ENCODE peak calls at places on chromosomes 4 and X, in seven cellular contexts. One of them, this sample, is unnamed.

GRCh38 chrX:135585153-135585552 is 64.7 kb downstream of the INTS6L start:
- DNase-seq in GM23248: no peak
- DNase-seq in right lobe of liver: no peak
- DNase-seq in GM12865: no peak
- DNase-seq in right atrium auricular region: no peak
- DNase-seq in H1: no peak
- DNase-seq in colonic mucosa: no peak
- DNase-seq in this sample: no peak

GRCh38 chr4:130468340-130468739 is 1372.4 kb downstream of the C4orf33 start:
- DNase-seq in right atrium auricular region: no peak
- DNase-seq in colonic mucosa: no peak
- DNase-seq in H1: no peak
- DNase-seq in GM12865: no peak
- DNase-seq in right lobe of liver: no peak
- DNase-seq in GM23248: no peak
- DNase-seq in this sample: no peak

GRCh38 chr4:25092139-25092538 is 61.4 kb upstream of the LGI2 start:
- DNase-seq in right lobe of liver: no peak
- DNase-seq in colonic mucosa: no peak
- DNase-seq in right atrium auricular region: no peak
- DNase-seq in GM23248: no peak
- DNase-seq in GM12865: no peak
- DNase-seq in H1: no peak
- DNase-seq in this sample: no peak

GRCh38 chrX:135632353-135632752 is 81.1 kb upstream of the CT45A1 start:
- DNase-seq in GM12865: peak
- DNase-seq in GM23248: no peak
- DNase-seq in H1: no peak
- DNase-seq in right lobe of liver: no peak
- DNase-seq in colonic mucosa: no peak
- DNase-seq in right atrium auricular region: no peak
- DNase-seq in this sample: no peak

GRCh38 chr4:145056325-145057130 is 41.5 kb downstream of the ANAPC10 start:
- DNase-seq in right lobe of liver: no peak
- DNase-seq in colonic mucosa: no peak
- DNase-seq in right atrium auricular region: no peak
- DNase-seq in H1: no peak
- DNase-seq in GM23248: no peak
- DNase-seq in GM12865: no peak
- DNase-seq in this sample: no peak

GRCh38 chr4:17385403-17385802 is 126.5 kb downstream of the QDPR start:
- DNase-seq in H1: no peak
- DNase-seq in GM23248: peak
- DNase-seq in colonic mucosa: no peak
- DNase-seq in right lobe of liver: peak
- DNase-seq in right atrium auricular region: no peak
- DNase-seq in GM12865: peak
- DNase-seq in this sample: no peak

GRCh38 chr4:37988670-37989069 is 28.5 kb downstream of the PTTG2 start:
- DNase-seq in GM12865: no peak
- DNase-seq in colonic mucosa: no peak
- DNase-seq in H1: peak
- DNase-seq in right lobe of liver: no peak
- DNase-seq in right atrium auricular region: no peak
- DNase-seq in GM23248: no peak
- DNase-seq in this sample: no peak

GRCh38 chr4:3320361-3321023 is 27.7 kb downstream of the RGS12 start:
- DNase-seq in colonic mucosa: peak
- DNase-seq in right atrium auricular region: peak
- DNase-seq in right lobe of liver: peak
- DNase-seq in H1: no peak
- DNase-seq in GM12865: no peak
- DNase-seq in GM23248: no peak
- DNase-seq in this sample: no peak

GRCh38 chrX:41033299-41033698 is 51.9 kb upstream of the USP9X start:
- DNase-seq in right atrium auricular region: no peak
- DNase-seq in GM12865: no peak
- DNase-seq in right lobe of liver: no peak
- DNase-seq in colonic mucosa: no peak
- DNase-seq in H1: no peak
- DNase-seq in GM23248: no peak
- DNase-seq in this sample: no peak

GRCh38 chrX:397575-397974 is 10.9 kb upstream of the PPP2R3B start:
- DNase-seq in right lobe of liver: no peak
- DNase-seq in GM23248: no peak
- DNase-seq in H1: peak
- DNase-seq in GM12865: no peak
- DNase-seq in right atrium auricular region: no peak
- DNase-seq in colonic mucosa: no peak
- DNase-seq in this sample: no peak

GRCh38 chr4:32440391-32440790 is 1720.2 kb downstream of the PCDH7 start:
- DNase-seq in right lobe of liver: no peak
- DNase-seq in GM12865: no peak
- DNase-seq in colonic mucosa: no peak
- DNase-seq in GM23248: no peak
- DNase-seq in H1: no peak
- DNase-seq in right atrium auricular region: no peak
- DNase-seq in this sample: no peak

GRCh38 chrX:24515447-24515846 is 50.4 kb downstream of the PDK3 start:
- DNase-seq in colonic mucosa: no peak
- DNase-seq in H1: no peak
- DNase-seq in GM23248: no peak
- DNase-seq in right lobe of liver: no peak
- DNase-seq in GM12865: no peak
- DNase-seq in right atrium auricular region: no peak
- DNase-seq in this sample: no peak

GRCh38 chr4:10456270-10457254 is 664 bp downstream of the ZNF518B start:
- DNase-seq in right atrium auricular region: no peak
- DNase-seq in GM23248: peak
- DNase-seq in right lobe of liver: peak
- DNase-seq in H1: peak
- DNase-seq in colonic mucosa: peak
- DNase-seq in GM12865: peak
- DNase-seq in this sample: no peak

GRCh38 chrX:131792356-131792749 is 230.7 kb upstream of the STK26 start:
- DNase-seq in right lobe of liver: no peak
- DNase-seq in right atrium auricular region: peak
- DNase-seq in GM23248: no peak
- DNase-seq in GM12865: peak
- DNase-seq in H1: no peak
- DNase-seq in colonic mucosa: peak
- DNase-seq in this sample: no peak

GRCh38 chrX:124335598-124335997 is 3.1 kb downstream of the TEX13D start:
- DNase-seq in right atrium auricular region: no peak
- DNase-seq in colonic mucosa: no peak
- DNase-seq in H1: no peak
- DNase-seq in GM12865: no peak
- DNase-seq in right lobe of liver: no peak
- DNase-seq in GM23248: no peak
- DNase-seq in this sample: no peak

GRCh38 chrX:124337916-124338315 is 5.5 kb downstream of the TEX13D start:
- DNase-seq in right lobe of liver: no peak
- DNase-seq in H1: no peak
- DNase-seq in right atrium auricular region: no peak
- DNase-seq in GM12865: no peak
- DNase-seq in GM23248: no peak
- DNase-seq in colonic mucosa: no peak
- DNase-seq in this sample: no peak

GRCh38 chrX:124328765-124329164 is 3.7 kb upstream of the TEX13D start:
- DNase-seq in GM23248: peak
- DNase-seq in colonic mucosa: no peak
- DNase-seq in right lobe of liver: no peak
- DNase-seq in GM12865: no peak
- DNase-seq in right atrium auricular region: no peak
- DNase-seq in H1: no peak
- DNase-seq in this sample: no peak

GRCh38 chrX:124333862-124334261 is 1.4 kb downstream of the TEX13D start:
- DNase-seq in colonic mucosa: no peak
- DNase-seq in GM23248: no peak
- DNase-seq in right lobe of liver: no peak
- DNase-seq in right atrium auricular region: no peak
- DNase-seq in GM12865: no peak
- DNase-seq in H1: no peak
- DNase-seq in this sample: no peak

DNA sequence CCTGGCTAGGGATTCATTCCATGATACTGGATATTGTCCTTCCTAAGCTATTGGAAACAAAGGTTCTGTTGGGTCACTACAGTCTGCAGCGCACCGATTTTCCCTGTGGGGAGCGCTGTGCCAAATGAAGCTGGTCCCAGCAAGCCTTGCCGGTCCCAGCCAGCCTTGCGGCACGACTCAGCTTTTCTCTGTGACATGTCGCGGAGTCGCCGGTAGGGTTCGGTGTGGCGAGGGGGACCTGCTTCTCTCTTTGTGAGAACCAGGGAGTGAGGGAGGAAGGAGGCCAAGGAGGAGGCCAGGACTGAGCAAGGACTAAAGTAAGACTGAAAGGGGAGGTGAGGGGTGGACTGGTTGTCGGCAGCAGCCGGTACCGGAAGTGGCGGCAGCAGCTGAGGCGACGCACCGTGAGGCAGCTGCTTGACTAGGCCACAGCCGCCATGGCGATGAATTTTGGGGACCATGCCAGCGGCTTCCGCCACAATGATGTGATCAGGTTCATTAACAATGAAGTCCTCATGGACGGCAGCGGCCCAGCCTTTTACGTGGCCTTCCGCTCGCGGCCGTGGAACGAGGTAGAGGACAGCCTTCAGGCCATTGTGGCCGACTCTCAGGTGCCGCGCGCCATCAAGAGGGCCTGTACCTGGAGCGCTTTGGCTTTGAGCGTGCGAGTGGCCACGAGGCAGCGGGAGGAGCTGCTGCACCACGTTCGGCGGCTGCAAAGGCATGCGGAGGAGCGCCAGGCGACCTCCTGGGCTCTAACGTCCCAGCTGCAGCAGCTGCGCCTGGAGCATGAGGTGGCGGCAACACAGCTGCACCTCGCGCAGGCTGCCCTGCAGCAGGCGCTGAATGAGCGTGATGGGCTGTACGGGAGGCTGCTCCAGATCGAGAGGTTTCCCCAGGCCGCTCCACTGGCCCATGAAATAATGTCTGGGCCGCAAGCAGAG is at the start of gene TEX13D:
- DNase-seq in GM23248: no peak
- DNase-seq in GM12865: no peak
- DNase-seq in right atrium auricular region: no peak
- DNase-seq in right lobe of liver: no peak
- DNase-seq in colonic mucosa: no peak
- DNase-seq in H1: no peak
- DNase-seq in this sample: no peak
- H3K4me3 ChIP-seq in GM23248: no peak
- H3K4me3 ChIP-seq in GM12865: no peak
- H3K4me3 ChIP-seq in right atrium auricular region: no peak
- H3K4me3 ChIP-seq in right lobe of liver: no peak
- H3K4me3 ChIP-seq in colonic mucosa: no peak
- H3K4me3 ChIP-seq in H1: no peak
- H3K4me3 ChIP-seq in this sample: no peak

GRCh38 chr4:173334085-173334890 is at the start of gene HMGB2:
- DNase-seq in right lobe of liver: peak
- DNase-seq in GM12865: peak
- DNase-seq in colonic mucosa: peak
- DNase-seq in H1: peak
- DNase-seq in GM23248: peak
- DNase-seq in right atrium auricular region: peak
- DNase-seq in this sample: peak
- H3K4me3 ChIP-seq in right lobe of liver: peak
- H3K4me3 ChIP-seq in GM12865: peak
- H3K4me3 ChIP-seq in colonic mucosa: peak
- H3K4me3 ChIP-seq in H1: peak
- H3K4me3 ChIP-seq in GM23248: peak
- H3K4me3 ChIP-seq in right atrium auricular region: peak
- H3K4me3 ChIP-seq in this sample: peak

GRCh38 chrX:124348152-124348551 is 1.8 kb downstream of the SH2D1A start:
- DNase-seq in colonic mucosa: no peak
- DNase-seq in right atrium auricular region: no peak
- DNase-seq in GM12865: no peak
- DNase-seq in GM23248: no peak
- DNase-seq in right lobe of liver: no peak
- DNase-seq in H1: no peak
- DNase-seq in this sample: no peak

GRCh38 chrX:124346877-124347241 is 496 bp downstream of the SH2D1A start:
- DNase-seq in GM12865: no peak
- DNase-seq in right lobe of liver: no peak
- DNase-seq in H1: no peak
- DNase-seq in GM23248: no peak
- DNase-seq in colonic mucosa: no peak
- DNase-seq in right atrium auricular region: no peak
- DNase-seq in this sample: no peak

GRCh38 chrX:124347242-124347641 is 879 bp downstream of the SH2D1A start:
- DNase-seq in right lobe of liver: no peak
- DNase-seq in right atrium auricular region: no peak
- DNase-seq in GM12865: no peak
- DNase-seq in colonic mucosa: no peak
- DNase-seq in GM23248: no peak
- DNase-seq in H1: no peak
- DNase-seq in this sample: no peak

GRCh38 chrX:124344246-124344645 is 2.1 kb upstream of the SH2D1A start:
- DNase-seq in colonic mucosa: no peak
- DNase-seq in GM23248: no peak
- DNase-seq in right atrium auricular region: no peak
- DNase-seq in H1: no peak
- DNase-seq in GM12865: no peak
- DNase-seq in right lobe of liver: no peak
- DNase-seq in this sample: no peak

GRCh38 chrX:124346064-124346876 is at the start of gene SH2D1A:
- DNase-seq in GM12865: no peak
- DNase-seq in right lobe of liver: no peak
- DNase-seq in right atrium auricular region: no peak
- DNase-seq in colonic mucosa: no peak
- DNase-seq in H1: no peak
- DNase-seq in GM23248: peak
- DNase-seq in this sample: no peak
- H3K4me3 ChIP-seq in GM12865: no peak
- H3K4me3 ChIP-seq in right lobe of liver: no peak
- H3K4me3 ChIP-seq in right atrium auricular region: no peak
- H3K4me3 ChIP-seq in colonic mucosa: no peak
- H3K4me3 ChIP-seq in H1: no peak
- H3K4me3 ChIP-seq in GM23248: no peak
- H3K4me3 ChIP-seq in this sample: no peak

DNA sequence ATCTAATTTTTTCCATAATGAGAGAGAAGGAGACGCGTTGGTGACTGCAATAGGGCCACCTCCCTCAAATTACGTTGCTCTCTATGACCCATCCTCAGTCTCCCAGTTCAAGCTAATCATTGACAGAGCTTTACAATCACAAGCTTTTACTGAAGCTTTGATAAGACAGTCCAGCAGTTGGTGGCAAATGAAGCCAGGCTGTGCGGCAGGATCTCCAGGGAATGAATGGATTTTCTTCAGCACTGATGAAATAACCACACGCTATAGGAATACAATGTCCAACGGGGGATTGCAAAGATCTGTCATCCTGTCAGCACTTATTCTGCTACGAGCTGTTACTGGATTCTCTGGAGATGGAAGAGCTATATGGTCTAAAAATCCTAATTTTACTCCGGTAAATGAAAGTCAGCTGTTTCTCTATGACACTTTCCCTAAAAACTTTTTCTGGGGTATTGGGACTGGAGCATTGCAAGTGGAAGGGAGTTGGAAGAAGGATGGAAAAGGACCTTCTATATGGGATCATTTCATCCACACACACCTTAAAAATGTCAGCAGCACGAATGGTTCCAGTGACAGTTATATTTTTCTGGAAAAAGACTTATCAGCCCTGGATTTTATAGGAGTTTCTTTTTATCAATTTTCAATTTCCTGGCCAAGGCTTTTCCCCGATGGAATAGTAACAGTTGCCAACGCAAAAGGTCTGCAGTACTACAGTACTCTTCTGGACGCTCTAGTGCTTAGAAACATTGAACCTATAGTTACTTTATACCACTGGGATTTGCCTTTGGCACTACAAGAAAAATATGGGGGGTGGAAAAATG is at the start of gene KLB:
- DNase-seq in GM23248: peak
- DNase-seq in GM12865: no peak
- DNase-seq in H1: no peak
- DNase-seq in right atrium auricular region: no peak
- DNase-seq in colonic mucosa: peak
- DNase-seq in right lobe of liver: peak
- DNase-seq in this sample: no peak
- H3K4me3 ChIP-seq in GM23248: peak
- H3K4me3 ChIP-seq in GM12865: no peak
- H3K4me3 ChIP-seq in H1: no peak
- H3K4me3 ChIP-seq in right atrium auricular region: no peak
- H3K4me3 ChIP-seq in colonic mucosa: no peak
- H3K4me3 ChIP-seq in right lobe of liver: peak
- H3K4me3 ChIP-seq in this sample: no peak